ENCODE peak calls at places on chromosomes 13 and 19, in five cellular contexts. X, D, W, I and G are unnamed samples. For H3K4me1, the result is how much of the 10 kb centered on the place peaks cover.

GRCh38 chr13:26996965-26997752 is 174.5 kb downstream of the USP12 start:
- DNase-seq in D (peak), W (no peak), X (no peak), I (no peak), G (no peak)

GRCh38 chr19:42831221-42832019 is 48.1 kb downstream of the PSG1 start:
- DNase-seq in W (no peak), D (no peak), X (no peak), I (no peak), G (no peak)

GRCh38 chr13:32212420-32212819 is 102.7 kb downstream of the ZAR1L start:
- DNase-seq in W (no peak), I (no peak), D (no peak), X (no peak), G (no peak)

GRCh38 chr19:29268103-29268502 is 55.2 kb upstream of the UQCRFS1 start:
- DNase-seq in W (no peak), X (no peak), I (no peak), D (no peak), G (no peak)

GRCh38 chr13:37595162-37595561 is 3.4 kb downstream of the POSTN start:
- DNase-seq in I (no peak), D (no peak), W (no peak), X (no peak), G (no peak)

GRCh38 chr13:50651916-50652315 is 191.6 kb downstream of the DLEU7 start:
- DNase-seq in D (no peak), I (no peak), W (no peak), X (no peak), G (no peak)

GRCh38 chr13:26992951-26993490 is 178.6 kb downstream of the USP12 start:
- DNase-seq in D (no peak), W (no peak), X (no peak), I (no peak), G (no peak)

GRCh38 chr19:14659886-14660489 is 14.7 kb downstream of the ADGRE3 start:
- DNase-seq in W (no peak), X (no peak), D (no peak), I (no peak), G (no peak)

GRCh38 chr13:98322091-98322718 is 145.1 kb upstream of the RNF113B start:
- DNase-seq in D (no peak), X (no peak), I (no peak), W (no peak), G (no peak)

GRCh38 chr13:75489502-75490263 is 7.7 kb upstream of the TBC1D4 start:
- DNase-seq in I (peak), D (no peak), X (no peak), W (no peak), G (peak)

GRCh38 chr19:34041922-34042521 is 130.3 kb upstream of the LSM14A start:
- DNase-seq in D (peak), X (peak), I (peak), W (peak), G (peak)

GRCh38 chr13:36915891-36916640 is 4.0 kb downstream of the SMAD9 start:
- DNase-seq in D (no peak), W (no peak), I (no peak), X (no peak), G (no peak)

GRCh38 chr13:66489586-66489985 is 740.5 kb downstream of the PCDH9 start:
- DNase-seq in D (no peak), X (no peak), I (no peak), W (no peak), G (no peak)

GRCh38 chr19:6343462-6343861 is 10.1 kb upstream of the ACER1 start:
- DNase-seq in D (no peak), I (no peak), X (no peak), W (no peak), G (no peak)

GRCh38 chr13:79936368-79937136 is 404.4 kb downstream of the SPRY2 start:
- DNase-seq in W (peak), D (no peak), X (no peak), I (no peak), G (peak)

GRCh38 chr13:36509369-36509768 is 77.1 kb downstream of the CCNA1 start:
- DNase-seq in X (no peak), D (no peak), I (no peak), W (no peak), G (no peak)

GRCh38 chr13:113835461-113836274 is 28.2 kb downstream of the GAS6 start:
- DNase-seq in W (peak), D (no peak), X (peak), I (peak), G (no peak)

GRCh38 chr13:111534646-111535461 is 214.4 kb downstream of the TEX29 start:
- DNase-seq in D (no peak), W (no peak), X (no peak), I (no peak), G (no peak)
- H3K4me3 ChIP-seq in D (no peak), W (no peak), X (no peak), I (no peak), G (no peak)

GRCh38 chr19:44007473-44007872 is 4.7 kb downstream of the ZNF230 start:
- DNase-seq in W (no peak), X (no peak), I (no peak), D (no peak), G (no peak)

GRCh38 chr19:44005968-44006367 is 3.2 kb downstream of the ZNF230 start:
- DNase-seq in I (no peak), D (no peak), W (no peak), X (no peak), G (no peak)

DNA sequence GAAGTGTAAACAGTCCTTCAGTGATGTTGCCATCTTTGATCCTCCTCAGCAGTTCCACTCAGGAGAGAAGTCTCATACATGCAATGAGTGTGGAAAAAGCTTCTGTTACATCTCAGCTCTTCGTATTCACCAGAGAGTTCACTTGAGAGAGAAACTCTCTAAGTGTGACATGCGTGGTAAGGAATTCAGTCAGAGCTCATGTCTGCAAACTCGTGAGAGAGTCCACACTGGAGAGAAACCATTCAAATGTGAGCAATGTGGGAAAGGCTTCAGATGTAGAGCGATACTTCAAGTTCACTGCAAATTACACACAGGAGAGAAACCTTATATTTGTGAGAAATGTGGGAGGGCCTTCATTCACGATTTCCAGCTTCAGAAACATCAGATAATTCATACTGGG is 7.7 kb downstream of the ZNF230 start:
- DNase-seq in D (no peak), W (no peak), X (no peak), I (no peak), G (no peak)
- H3K4me1 ChIP-seq in D (under half), W (under half), X (under half), I (under half), G (under half)

DNA sequence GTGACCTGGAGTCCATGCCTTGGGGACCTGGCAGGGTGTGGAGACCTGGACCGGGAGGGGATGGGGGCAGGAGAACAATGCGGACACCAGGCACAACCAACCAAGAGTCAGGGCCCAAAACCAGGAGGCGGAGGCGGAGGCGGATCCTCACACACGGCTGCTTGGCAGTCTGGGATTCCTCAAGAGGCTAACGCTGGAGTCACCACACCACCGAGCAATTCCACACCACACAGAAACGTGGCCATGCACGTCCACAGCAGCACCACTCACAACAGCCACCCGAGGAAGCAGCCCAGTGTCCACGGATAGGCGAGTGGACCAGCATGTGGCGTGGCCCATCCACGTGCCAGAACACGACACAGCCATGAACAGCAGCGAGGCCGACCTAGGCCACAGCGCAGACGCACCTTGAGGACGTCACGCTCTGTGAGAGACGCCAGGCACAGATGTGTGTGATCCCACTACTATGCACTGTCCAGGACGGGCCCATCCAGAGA is 17.7 kb downstream of the SBNO2 start:
- DNase-seq in D (no peak), I (no peak), W (peak), X (no peak), G (no peak)
- H3K4me3 ChIP-seq in D (no peak), I (no peak), W (no peak), X (no peak), G (no peak)

GRCh38 chr19:12733907-12734214 is 623 bp downstream of the TRIR start:
- DNase-seq in D (no peak), X (no peak), W (no peak), I (no peak), G (no peak)

GRCh38 chr19:12733369-12733896 is 1.1 kb downstream of the TRIR start:
- DNase-seq in X (no peak), W (no peak), D (peak), I (peak), G (no peak)

GRCh38 chr19:12727745-12728433 is 4.2 kb upstream of the TNPO2 start:
- DNase-seq in X (no peak), W (no peak), I (no peak), D (no peak), G (no peak)

GRCh38 chr19:12730054-12730453 is 4.4 kb downstream of the TRIR start:
- DNase-seq in D (no peak), W (no peak), X (no peak), I (no peak), G (no peak)

GRCh38 chr19:12731337-12731736 is 3.1 kb downstream of the TRIR start:
- DNase-seq in D (no peak), I (no peak), W (no peak), X (no peak), G (no peak)
- H3K4me1 ChIP-seq in D (under half), I (under half), W (under half), X (under half), G (under half)

GRCh38 chr19:3389446-3389778 is 23.0 kb downstream of the NFIC start:
- DNase-seq in D (no peak), W (no peak), I (no peak), X (no peak), G (no peak)

GRCh38 chr19:3387645-3388589 is 21.5 kb downstream of the NFIC start:
- DNase-seq in D (no peak), I (peak), X (peak), W (peak), G (peak)

GRCh38 chr19:3383121-3383722 is 16.8 kb downstream of the NFIC start:
- DNase-seq in W (peak), I (peak), X (peak), D (no peak), G (no peak)

GRCh38 chr19:3389876-3390361 is 23.5 kb downstream of the NFIC start:
- DNase-seq in D (no peak), X (peak), I (no peak), W (no peak), G (no peak)

GRCh38 chr19:3386447-3387234 is 20.3 kb downstream of the NFIC start:
- DNase-seq in I (no peak), D (no peak), W (peak), X (no peak), G (no peak)
- H3K4me3 ChIP-seq in I (no peak), D (no peak), W (no peak), X (no peak), G (no peak)

GRCh38 chr19:18421371-18421959 is 2.3 kb downstream of the SSBP4 start:
- DNase-seq in I (no peak), W (peak), D (no peak), X (no peak), G (no peak)

GRCh38 chr19:18419195-18419698 is at the start of gene SSBP4:
- DNase-seq in I (peak), X (peak), D (peak), W (peak), G (no peak)

GRCh38 chr19:18420931-18421330 is 1.7 kb downstream of the SSBP4 start:
- DNase-seq in D (no peak), I (no peak), W (peak), X (no peak), G (no peak)

GRCh38 chr19:18418725-18419194 is 438 bp upstream of the SSBP4 start:
- DNase-seq in I (peak), X (peak), D (no peak), W (peak), G (no peak)

DNA sequence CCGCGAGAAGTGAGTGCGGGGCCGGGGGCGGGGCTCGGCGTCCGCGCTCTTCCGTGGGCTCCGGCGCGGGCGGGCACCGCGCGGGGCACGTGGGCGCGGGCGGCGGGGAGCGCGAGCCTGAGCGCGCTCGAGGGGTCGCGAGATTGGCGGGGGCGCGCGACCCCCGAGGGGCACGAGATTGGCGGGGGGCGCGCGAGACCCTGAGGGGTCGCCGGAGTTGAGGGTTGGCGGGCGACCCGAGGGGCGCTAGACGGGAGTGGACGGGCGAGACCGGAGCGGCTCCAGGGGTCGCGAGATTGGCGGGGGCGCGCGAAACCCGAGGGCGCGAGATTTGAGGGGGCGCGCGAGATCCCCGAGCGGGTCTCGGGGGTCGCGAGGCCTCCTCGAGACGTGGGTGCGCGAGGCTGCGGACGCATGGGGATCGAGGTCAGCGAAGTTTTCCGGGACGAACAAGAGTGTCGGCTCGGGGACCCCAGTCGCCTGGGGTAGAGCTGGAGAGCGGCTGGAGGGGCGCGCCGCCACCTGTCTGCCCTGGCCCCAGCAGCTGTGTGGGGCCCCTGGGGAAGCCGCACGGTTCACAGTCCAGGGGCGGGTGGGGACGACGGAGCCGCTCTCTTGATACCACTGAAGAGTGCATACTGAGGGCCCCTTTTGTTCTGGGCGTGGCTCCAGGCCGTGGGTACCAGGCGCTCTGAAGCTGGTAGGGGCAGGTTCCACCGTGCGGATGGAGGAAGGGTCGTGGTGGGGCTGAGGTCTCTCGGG is 682 bp downstream of the SSBP4 start:
- DNase-seq in W (peak), D (peak), X (peak), I (no peak), G (no peak)
- H3K4me1 ChIP-seq in W (under half), D (half or more), X (under half), I (under half), G (under half)

DNA sequence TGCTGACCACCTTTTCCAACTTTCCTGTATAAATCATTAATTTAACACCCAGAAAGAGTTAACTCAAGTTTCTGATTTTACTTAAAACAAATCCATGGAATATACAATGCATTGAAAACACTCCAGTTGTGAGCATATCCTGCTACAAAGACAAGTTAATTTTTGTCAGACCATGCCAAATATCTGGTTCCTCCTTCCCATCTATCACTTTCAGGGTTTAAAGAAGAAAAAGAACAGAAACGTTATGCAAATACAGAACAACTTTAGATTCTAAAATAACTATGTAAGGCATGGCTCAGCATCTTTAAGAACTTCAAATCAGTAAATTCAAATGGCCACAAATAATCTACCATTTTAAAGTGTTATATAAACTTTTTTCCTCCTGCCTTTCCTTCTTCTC is 14.9 kb downstream of the MRPS31 start:
- DNase-seq in X (no peak), I (no peak), W (no peak), D (no peak), G (no peak)
- H3K4me3 ChIP-seq in X (no peak), I (no peak), W (no peak), D (no peak), G (no peak)

DNA sequence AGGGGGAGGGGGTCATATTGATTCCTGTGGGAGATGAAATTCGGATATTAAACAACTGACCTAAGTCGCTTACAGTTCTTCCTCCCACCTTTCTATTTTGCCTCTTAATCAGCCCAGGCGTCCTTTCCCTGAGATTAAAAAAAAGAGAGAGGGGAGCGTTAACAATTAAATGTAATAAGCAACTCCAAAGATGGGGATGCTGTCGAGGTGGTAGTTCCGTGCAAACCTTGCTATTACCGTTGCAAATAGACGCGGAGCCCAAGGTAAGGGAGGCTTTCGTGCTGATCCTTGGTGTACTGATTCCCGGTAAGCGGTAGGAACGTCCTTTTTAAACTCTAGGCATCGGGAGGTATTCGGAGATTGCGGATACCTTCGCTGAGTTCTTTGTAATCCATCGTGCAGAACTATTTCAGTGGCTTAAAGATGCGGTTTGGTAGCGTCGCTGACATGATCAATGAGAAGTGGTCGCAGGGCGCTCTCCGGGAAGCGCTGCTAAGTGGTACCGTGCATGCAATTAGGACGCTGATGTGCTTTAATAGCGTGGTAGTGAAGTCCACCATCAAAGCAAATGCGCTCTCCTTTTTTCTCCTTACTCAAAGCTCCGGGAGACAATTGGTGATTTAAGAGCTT is 3.1 kb downstream of the SLITRK5 start:
- DNase-seq in X (no peak), D (no peak), I (no peak), W (no peak), G (no peak)
- H3K4me1 ChIP-seq in X (under half), D (under half), I (under half), W (under half), G (under half)

DNA sequence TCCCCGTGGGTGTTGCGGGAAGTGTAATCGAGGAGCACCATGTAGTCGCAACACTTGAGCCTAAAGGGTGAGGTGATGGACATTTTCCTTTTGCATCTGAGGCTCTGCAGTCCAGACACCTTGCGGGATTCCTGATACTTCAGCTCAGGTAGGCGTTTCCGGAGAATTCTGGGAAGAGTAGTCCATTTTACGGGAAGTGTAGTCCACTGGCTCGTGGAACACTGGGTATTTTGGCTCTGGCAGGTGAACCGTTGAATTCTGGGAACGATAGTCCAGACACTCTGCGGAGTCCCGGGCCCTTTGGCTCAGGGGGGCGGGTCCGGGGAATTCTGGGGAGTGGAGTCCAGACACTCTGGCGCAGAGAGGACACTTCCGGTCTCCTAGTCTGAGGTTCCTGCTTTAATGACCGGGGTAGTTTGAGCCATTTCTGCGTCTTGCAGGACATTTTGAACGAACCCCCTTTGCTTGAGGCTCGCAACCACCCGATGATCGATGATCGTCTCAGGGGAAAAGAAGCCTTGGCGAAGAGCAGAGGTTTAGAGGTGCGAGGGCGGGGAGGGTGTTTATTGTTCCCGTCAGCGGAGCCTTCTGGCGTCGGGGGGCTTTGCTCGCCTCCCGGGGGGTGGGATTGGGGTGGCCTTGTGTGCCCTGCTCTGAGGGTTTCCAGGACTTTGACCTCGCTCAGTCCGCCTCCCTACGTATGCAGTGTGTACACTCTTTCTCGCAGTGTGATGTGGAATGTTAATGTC is at the start of gene ZNF223:
- DNase-seq in X (peak), W (peak), I (peak), D (peak), G (peak)
- H3K4me3 ChIP-seq in X (peak), W (peak), I (peak), D (peak), G (peak)